ENCODE peak calls at places on chromosomes 3 and 15, in six cellular contexts. One of them, this sample, is unnamed.

GRCh38 chr3:41323455-41323854 is 124.2 kb downstream of the CTNNB1 start:
- DNase-seq in epithelial cell of esophagus: no peak
- DNase-seq in astrocyte of the hippocampus: no peak
- DNase-seq in activated CD4-positive, CD25-positive, alpha-beta regulatory T cell treated with anti-CD3 and anti-CD28 coated beads, Interleukin-2, amount 50 U/mL, for 72 hours: no peak
- DNase-seq in brain microvascular endothelial cell: no peak
- DNase-seq in CD4-positive, alpha-beta T cell: no peak
- DNase-seq in this sample: no peak

GRCh38 chr15:80693682-80694623 is 1.2 kb upstream of the ABHD17C start:
- DNase-seq in CD4-positive, alpha-beta T cell: no peak
- DNase-seq in brain microvascular endothelial cell: no peak
- DNase-seq in activated CD4-positive, CD25-positive, alpha-beta regulatory T cell treated with anti-CD3 and anti-CD28 coated beads, Interleukin-2, amount 50 U/mL, for 72 hours: no peak
- DNase-seq in epithelial cell of esophagus: no peak
- DNase-seq in astrocyte of the hippocampus: no peak
- DNase-seq in this sample: no peak

GRCh38 chr3:172343117-172343516 is 105.1 kb downstream of the GHSR start:
- DNase-seq in activated CD4-positive, CD25-positive, alpha-beta regulatory T cell treated with anti-CD3 and anti-CD28 coated beads, Interleukin-2, amount 50 U/mL, for 72 hours: no peak
- DNase-seq in brain microvascular endothelial cell: no peak
- DNase-seq in CD4-positive, alpha-beta T cell: no peak
- DNase-seq in astrocyte of the hippocampus: no peak
- DNase-seq in epithelial cell of esophagus: no peak
- DNase-seq in this sample: no peak

GRCh38 chr3:178987745-178988144 is 83.9 kb downstream of the ZMAT3 start:
- DNase-seq in epithelial cell of esophagus: no peak
- DNase-seq in activated CD4-positive, CD25-positive, alpha-beta regulatory T cell treated with anti-CD3 and anti-CD28 coated beads, Interleukin-2, amount 50 U/mL, for 72 hours: no peak
- DNase-seq in CD4-positive, alpha-beta T cell: no peak
- DNase-seq in astrocyte of the hippocampus: no peak
- DNase-seq in brain microvascular endothelial cell: no peak
- DNase-seq in this sample: no peak

GRCh38 chr3:63931290-63931689 is 19.1 kb upstream of the SCAANT1 start:
- DNase-seq in CD4-positive, alpha-beta T cell: no peak
- DNase-seq in brain microvascular endothelial cell: no peak
- DNase-seq in astrocyte of the hippocampus: no peak
- DNase-seq in epithelial cell of esophagus: no peak
- DNase-seq in activated CD4-positive, CD25-positive, alpha-beta regulatory T cell treated with anti-CD3 and anti-CD28 coated beads, Interleukin-2, amount 50 U/mL, for 72 hours: no peak
- DNase-seq in this sample: no peak

GRCh38 chr15:67174864-67175573 is 79.4 kb downstream of the AAGAB start:
- DNase-seq in epithelial cell of esophagus: peak; percentile 99
- DNase-seq in activated CD4-positive, CD25-positive, alpha-beta regulatory T cell treated with anti-CD3 and anti-CD28 coated beads, Interleukin-2, amount 50 U/mL, for 72 hours: no peak
- DNase-seq in brain microvascular endothelial cell: no peak
- DNase-seq in CD4-positive, alpha-beta T cell: no peak
- DNase-seq in astrocyte of the hippocampus: peak; percentile 70
- DNase-seq in this sample: no peak

GRCh38 chr15:67005294-67005996 is 60.0 kb upstream of the SMAD3 start:
- DNase-seq in epithelial cell of esophagus: no peak
- DNase-seq in astrocyte of the hippocampus: no peak
- DNase-seq in CD4-positive, alpha-beta T cell: no peak
- DNase-seq in activated CD4-positive, CD25-positive, alpha-beta regulatory T cell treated with anti-CD3 and anti-CD28 coated beads, Interleukin-2, amount 50 U/mL, for 72 hours: no peak
- DNase-seq in brain microvascular endothelial cell: no peak
- DNase-seq in this sample: no peak

GRCh38 chr3:36166477-36166876 is 213.8 kb upstream of the STAC start:
- DNase-seq in epithelial cell of esophagus: peak; percentile 97
- DNase-seq in CD4-positive, alpha-beta T cell: no peak
- DNase-seq in astrocyte of the hippocampus: peak; percentile 76
- DNase-seq in brain microvascular endothelial cell: peak; percentile 68
- DNase-seq in activated CD4-positive, CD25-positive, alpha-beta regulatory T cell treated with anti-CD3 and anti-CD28 coated beads, Interleukin-2, amount 50 U/mL, for 72 hours: no peak
- DNase-seq in this sample: peak; percentile 17

GRCh38 chr3:126990890-126991289 is 8.0 kb downstream of the PLXNA1 start:
- DNase-seq in epithelial cell of esophagus: no peak
- DNase-seq in brain microvascular endothelial cell: no peak
- DNase-seq in activated CD4-positive, CD25-positive, alpha-beta regulatory T cell treated with anti-CD3 and anti-CD28 coated beads, Interleukin-2, amount 50 U/mL, for 72 hours: no peak
- DNase-seq in CD4-positive, alpha-beta T cell: no peak
- DNase-seq in astrocyte of the hippocampus: no peak
- DNase-seq in this sample: no peak

GRCh38 chr3:159788987-159789386 is 199.6 kb upstream of the IL12A start:
- DNase-seq in CD4-positive, alpha-beta T cell: no peak
- DNase-seq in brain microvascular endothelial cell: no peak
- DNase-seq in astrocyte of the hippocampus: no peak
- DNase-seq in epithelial cell of esophagus: peak; percentile 88
- DNase-seq in activated CD4-positive, CD25-positive, alpha-beta regulatory T cell treated with anti-CD3 and anti-CD28 coated beads, Interleukin-2, amount 50 U/mL, for 72 hours: no peak
- DNase-seq in this sample: no peak

GRCh38 chr3:30112904-30113484 is 493.4 kb upstream of the TGFBR2 start:
- DNase-seq in astrocyte of the hippocampus: peak; percentile 65
- DNase-seq in epithelial cell of esophagus: peak; percentile 36
- DNase-seq in activated CD4-positive, CD25-positive, alpha-beta regulatory T cell treated with anti-CD3 and anti-CD28 coated beads, Interleukin-2, amount 50 U/mL, for 72 hours: no peak
- DNase-seq in brain microvascular endothelial cell: peak; percentile 11
- DNase-seq in CD4-positive, alpha-beta T cell: no peak
- DNase-seq in this sample: no peak

GRCh38 chr15:31799711-31800321 is 230.5 kb upstream of the CHRNA7 start:
- DNase-seq in astrocyte of the hippocampus: no peak
- DNase-seq in activated CD4-positive, CD25-positive, alpha-beta regulatory T cell treated with anti-CD3 and anti-CD28 coated beads, Interleukin-2, amount 50 U/mL, for 72 hours: no peak
- DNase-seq in CD4-positive, alpha-beta T cell: no peak
- DNase-seq in epithelial cell of esophagus: no peak
- DNase-seq in brain microvascular endothelial cell: no peak
- DNase-seq in this sample: no peak

GRCh38 chr3:97969541-97969940 is 2.7 kb downstream of the RIOX2 start:
- DNase-seq in activated CD4-positive, CD25-positive, alpha-beta regulatory T cell treated with anti-CD3 and anti-CD28 coated beads, Interleukin-2, amount 50 U/mL, for 72 hours: no peak
- DNase-seq in astrocyte of the hippocampus: no peak
- DNase-seq in brain microvascular endothelial cell: no peak
- DNase-seq in epithelial cell of esophagus: no peak
- DNase-seq in CD4-positive, alpha-beta T cell: no peak
- DNase-seq in this sample: no peak

GRCh38 chr15:90264649-90265048 is 823 bp upstream of the NGRN start:
- DNase-seq in CD4-positive, alpha-beta T cell: peak; percentile 13
- DNase-seq in epithelial cell of esophagus: peak; percentile 24
- DNase-seq in astrocyte of the hippocampus: no peak
- DNase-seq in brain microvascular endothelial cell: no peak
- DNase-seq in activated CD4-positive, CD25-positive, alpha-beta regulatory T cell treated with anti-CD3 and anti-CD28 coated beads, Interleukin-2, amount 50 U/mL, for 72 hours: no peak
- DNase-seq in this sample: no peak

GRCh38 chr15:31268108-31268501 is 58.5 kb upstream of the KLF13 start:
- DNase-seq in astrocyte of the hippocampus: no peak
- DNase-seq in activated CD4-positive, CD25-positive, alpha-beta regulatory T cell treated with anti-CD3 and anti-CD28 coated beads, Interleukin-2, amount 50 U/mL, for 72 hours: no peak
- DNase-seq in brain microvascular endothelial cell: no peak
- DNase-seq in CD4-positive, alpha-beta T cell: no peak
- DNase-seq in epithelial cell of esophagus: no peak
- DNase-seq in this sample: no peak

GRCh38 chr3:45612918-45613602 is 18.5 kb downstream of the LIMD1 start:
- DNase-seq in epithelial cell of esophagus: peak; percentile 36
- DNase-seq in CD4-positive, alpha-beta T cell: no peak
- DNase-seq in astrocyte of the hippocampus: peak; percentile 50
- DNase-seq in brain microvascular endothelial cell: no peak
- DNase-seq in activated CD4-positive, CD25-positive, alpha-beta regulatory T cell treated with anti-CD3 and anti-CD28 coated beads, Interleukin-2, amount 50 U/mL, for 72 hours: no peak
- DNase-seq in this sample: no peak

GRCh38 chr3:139127101-139127500 is 82.4 kb upstream of the PRR23C start:
- DNase-seq in activated CD4-positive, CD25-positive, alpha-beta regulatory T cell treated with anti-CD3 and anti-CD28 coated beads, Interleukin-2, amount 50 U/mL, for 72 hours: no peak
- DNase-seq in CD4-positive, alpha-beta T cell: no peak
- DNase-seq in brain microvascular endothelial cell: peak; percentile 72
- DNase-seq in astrocyte of the hippocampus: peak; percentile 16
- DNase-seq in epithelial cell of esophagus: peak; percentile 85
- DNase-seq in this sample: peak; percentile 26

GRCh38 chr15:77387355-77388105 is 32.4 kb downstream of the PEAK1 start:
- DNase-seq in epithelial cell of esophagus: peak; percentile 6
- DNase-seq in CD4-positive, alpha-beta T cell: no peak
- DNase-seq in astrocyte of the hippocampus: peak; percentile 18
- DNase-seq in activated CD4-positive, CD25-positive, alpha-beta regulatory T cell treated with anti-CD3 and anti-CD28 coated beads, Interleukin-2, amount 50 U/mL, for 72 hours: no peak
- DNase-seq in brain microvascular endothelial cell: no peak
- DNase-seq in this sample: no peak

GRCh38 chr3:108524547-108524946 is 14.2 kb upstream of the MYH15 start:
- DNase-seq in brain microvascular endothelial cell: no peak
- DNase-seq in CD4-positive, alpha-beta T cell: no peak
- DNase-seq in epithelial cell of esophagus: no peak
- DNase-seq in activated CD4-positive, CD25-positive, alpha-beta regulatory T cell treated with anti-CD3 and anti-CD28 coated beads, Interleukin-2, amount 50 U/mL, for 72 hours: no peak
- DNase-seq in astrocyte of the hippocampus: peak; percentile 8
- DNase-seq in this sample: no peak

This sample was measured in hepatic stellate cell.